ENCODE peak calls at places on chromosomes 4 and X, in four cellular contexts. R is A549, V is K562, I is GM12878. M is an unnamed sample.

GRCh38 chr4:155679343-155679742 is 12.7 kb downstream of the GUCY1A1 start:
- DNase-seq in I (no peak), R (no peak), V (no peak), M (no peak)

GRCh38 chrX:17415242-17415815 is 40.3 kb downstream of the NHS start:
- DNase-seq in R (no peak), I (no peak), V (no peak), M (no peak)

GRCh38 chr4:22312113-22312512 is 203.8 kb downstream of the ADGRA3 start:
- DNase-seq in V (no peak), R (no peak), I (no peak), M (no peak)

GRCh38 chrX:87805829-87806490 is 288.4 kb downstream of the KLHL4 start:
- DNase-seq in R (no peak), V (no peak), I (no peak), M (no peak)

GRCh38 chr4:175813126-175813715 is 1.2 kb upstream of the GPM6A start:
- DNase-seq in V (no peak), I (no peak), R (no peak), M (no peak)

GRCh38 chrX:137742846-137743245 is 176.9 kb downstream of the ZIC3 start:
- DNase-seq in R (no peak), I (no peak), V (no peak), M (no peak)

GRCh38 chr4:56799291-56799823 is 22.1 kb downstream of the SPINK2 start:
- DNase-seq in I (no peak), V (no peak), R (no peak), M (no peak)

GRCh38 chrX:49060914-49061313 is 2.1 kb downstream of the CCDC120 start:
- DNase-seq in V (no peak), R (no peak), I (no peak), M (no peak)

GRCh38 chrX:96564595-96564994 is 120.0 kb upstream of the DIAPH2 start:
- DNase-seq in R (no peak), I (no peak), V (no peak), M (no peak)

GRCh38 chrX:135536883-135537282 is 16.4 kb downstream of the INTS6L start:
- DNase-seq in V (no peak), R (no peak), I (no peak), M (no peak)

GRCh38 chrX:1072637-1073377 is 139.6 kb downstream of the CRLF2 start:
- DNase-seq in I (no peak), R (no peak), V (peak), M (no peak)

GRCh38 chrX:25012433-25012735 is 3.4 kb downstream of the ARX start:
- DNase-seq in I (no peak), R (no peak), V (no peak), M (peak)

GRCh38 chrX:132622130-132622529 is 133.3 kb upstream of the MBNL3 start:
- DNase-seq in V (peak), R (no peak), I (no peak), M (no peak)

GRCh38 chr4:174005422-174005821 is 278.0 kb downstream of the FBXO8 start:
- DNase-seq in R (no peak), I (no peak), V (no peak), M (no peak)

GRCh38 chr4:20456416-20456815 is 204.7 kb downstream of the SLIT2 start:
- DNase-seq in R (no peak), V (no peak), I (no peak), M (no peak)

GRCh38 chr4:114811564-114812360 is 213.2 kb downstream of the UGT8 start:
- DNase-seq in R (no peak), V (no peak), I (no peak), M (no peak)

GRCh38 chrX:129980540-129981206 is 1.8 kb upstream of the BCORL1 start:
- DNase-seq in V (no peak), I (no peak), R (no peak), M (peak)
- TF ChIP-seq CHD2 in V (no peak), I (no peak), R (no peak), M (no peak)

GRCh38 chr4:147786031-147786430 is 54.1 kb downstream of the ARHGAP10 start:
- DNase-seq in I (no peak), R (no peak), V (no peak), M (no peak)
- TF ChIP-seq CHD2 in I (no peak), R (no peak), V (no peak), M (no peak)

GRCh38 chr4:18813055-18813454 is 791.5 kb upstream of the LCORL start:
- DNase-seq in R (no peak), V (no peak), I (no peak), M (no peak)

GRCh38 chr4:18813771-18814170 is 792.2 kb upstream of the LCORL start:
- DNase-seq in R (no peak), I (no peak), V (no peak), M (no peak)

GRCh38 chr4:18815081-18815778 is 793.7 kb upstream of the LCORL start:
- DNase-seq in R (no peak), V (no peak), I (no peak), M (no peak)

GRCh38 chr4:18816228-18816891 is 794.8 kb upstream of the LCORL start:
- DNase-seq in V (no peak), I (no peak), R (no peak), M (no peak)

GRCh38 chr4:18815779-18816173 is 794.2 kb upstream of the LCORL start:
- DNase-seq in R (no peak), V (no peak), I (no peak), M (no peak)
- TF ChIP-seq CHD2 in R (no peak), V (no peak), I (no peak), M (no peak)

GRCh38 chrX:22686138-22686541 is 313.6 kb upstream of the DDX53 start:
- DNase-seq in I (no peak), R (no peak), V (no peak), M (peak)
- TF ChIP-seq CHD2 in I (no peak), R (no peak), V (no peak), M (no peak)